ENCODE peak calls at places on chromosomes 6 and 20, in nine cellular contexts. G, N, A, X, V, R, Y, T and H are unnamed samples. For H3K36me3, the result is how much of the 10 kb centered on the place peaks cover.

GRCh38 chr6:144990768-144991167 is 705.6 kb downstream of the UTRN start:
- DNase-seq in X (no peak), G (no peak), N (no peak), R (no peak), V (no peak), Y (no peak), A (no peak), T (no peak), H (no peak)

GRCh38 chr6:112384511-112384910 is 37.4 kb downstream of the RFPL4B start:
- DNase-seq in V (no peak), T (peak), G (no peak), N (no peak), A (no peak), R (no peak), X (no peak), Y (no peak), H (no peak)

GRCh38 chr6:69880570-69880969 is 14.2 kb downstream of the COL19A1 start:
- DNase-seq in A (no peak), N (no peak), Y (no peak), T (no peak), G (no peak), R (no peak), V (no peak), X (no peak), H (no peak)

GRCh38 chr6:43113431-43114260 is 37.5 kb downstream of the PTK7 start:
- DNase-seq in G (no peak), X (no peak), Y (no peak), T (peak), N (peak), R (no peak), V (no peak), A (no peak), H (no peak)

GRCh38 chr20:32674362-32674789 is 635 bp upstream of the C20orf203 start:
- DNase-seq in A (no peak), G (peak), R (no peak), T (peak), N (peak), X (peak), Y (peak), V (peak), H (no peak)

GRCh38 chr6:111329882-111330633 is 153.0 kb downstream of the REV3L start:
- DNase-seq in T (no peak), N (no peak), V (no peak), G (no peak), Y (no peak), A (no peak), R (no peak), X (no peak), H (no peak)

GRCh38 chr6:1406306-1407058 is 17.1 kb downstream of the FOXF2 start:
- DNase-seq in N (no peak), T (peak), G (no peak), A (no peak), Y (no peak), X (no peak), R (no peak), V (no peak), H (no peak)

GRCh38 chr6:82681119-82681714 is 317.6 kb downstream of the TPBG start:
- DNase-seq in V (no peak), N (no peak), G (no peak), Y (no peak), A (no peak), T (no peak), R (no peak), X (no peak), H (no peak)

GRCh38 chr6:39062014-39062740 is 13.6 kb downstream of the GLP1R start:
- DNase-seq in Y (no peak), V (no peak), X (no peak), R (no peak), N (peak), G (no peak), T (no peak), A (no peak), H (no peak)

GRCh38 chr20:17959257-17959627 is 9.4 kb downstream of the SNX5 start:
- DNase-seq in R (no peak), N (no peak), Y (no peak), G (no peak), V (no peak), T (no peak), X (no peak), A (no peak), H (no peak)

GRCh38 chr20:45545754-45546453 is 1.3 kb downstream of the EPPIN start:
- DNase-seq in N (peak), X (no peak), R (no peak), A (no peak), T (peak), V (no peak), Y (peak), G (peak), H (no peak)

GRCh38 chr6:111086685-111087084 is 618 bp upstream of the SLC16A10 start:
- DNase-seq in Y (no peak), A (no peak), V (no peak), T (no peak), G (no peak), R (no peak), N (no peak), X (no peak), H (no peak)

GRCh38 chr6:36210157-36210556 is 13.6 kb downstream of the BRPF3 start:
- DNase-seq in X (no peak), R (no peak), V (no peak), G (no peak), N (no peak), T (no peak), A (no peak), Y (no peak), H (no peak)

GRCh38 chr6:13767121-13767794 is 47.1 kb downstream of the MCUR1 start:
- DNase-seq in R (no peak), G (no peak), N (peak), X (peak), V (peak), T (peak), A (peak), Y (peak), H (peak)

GRCh38 chr20:62186887-62187866 is 4.3 kb downstream of the MTG2 start:
- DNase-seq in A (no peak), G (no peak), Y (no peak), N (no peak), V (no peak), R (no peak), T (peak), X (no peak), H (no peak)

GRCh38 chr6:6007311-6008113 is 787 bp upstream of the NRN1 start:
- DNase-seq in Y (no peak), T (no peak), R (no peak), X (no peak), A (peak), V (no peak), G (no peak), N (peak), H (no peak)

GRCh38 chr6:128507337-128508310 is 12.8 kb downstream of the PTPRK start:
- DNase-seq in A (no peak), N (no peak), G (peak), T (peak), R (no peak), V (no peak), Y (no peak), X (no peak), H (no peak)

GRCh38 chr6:144434308-144434990 is 149.3 kb downstream of the UTRN start:
- DNase-seq in N (no peak), V (no peak), G (no peak), X (no peak), Y (peak), A (no peak), R (no peak), T (peak), H (no peak)

GRCh38 chr6:167396659-167397490 is 72.0 kb downstream of the TTLL2 start:
- DNase-seq in G (peak), R (no peak), T (no peak), A (no peak), V (no peak), N (no peak), X (no peak), Y (no peak), H (no peak)

GRCh38 chr20:47654370-47654769 is 130.9 kb downstream of the SULF2 start:
- DNase-seq in T (no peak), X (no peak), Y (no peak), R (no peak), N (no peak), A (no peak), G (no peak), V (no peak), H (no peak)

GRCh38 chr20:47652301-47652700 is 133.0 kb downstream of the SULF2 start:
- DNase-seq in G (no peak), Y (no peak), R (no peak), N (no peak), X (no peak), A (no peak), T (no peak), V (no peak), H (no peak)

GRCh38 chr20:47653892-47654291 is 131.4 kb downstream of the SULF2 start:
- DNase-seq in N (no peak), G (no peak), R (no peak), T (no peak), X (no peak), V (no peak), Y (no peak), A (no peak), H (no peak)

GRCh38 chr20:47655635-47656034 is 129.6 kb downstream of the SULF2 start:
- DNase-seq in V (no peak), G (no peak), R (no peak), N (no peak), T (no peak), A (no peak), Y (no peak), X (no peak), H (no peak)

GRCh38 chr20:47652794-47653193 is 132.5 kb downstream of the SULF2 start:
- DNase-seq in Y (no peak), N (no peak), G (no peak), V (no peak), T (no peak), R (no peak), A (no peak), X (no peak), H (no peak)
- H3K36me3 ChIP-seq in Y (under half), N (half or more), G (under half), V (half or more), T (half or more), R (half or more), A (under half), X (under half), H (half or more)

GRCh38 chr6:44307217-44307616 is 5.9 kb downstream of the AARS2 start:
- DNase-seq in X (no peak), A (no peak), N (no peak), G (no peak), R (no peak), T (no peak), V (no peak), Y (no peak), H (no peak)
- H3K36me3 ChIP-seq in X (under half), A (under half), N (under half), G (half or more), R (half or more), T (half or more), V (under half), Y (under half), H (under half)

DNA sequence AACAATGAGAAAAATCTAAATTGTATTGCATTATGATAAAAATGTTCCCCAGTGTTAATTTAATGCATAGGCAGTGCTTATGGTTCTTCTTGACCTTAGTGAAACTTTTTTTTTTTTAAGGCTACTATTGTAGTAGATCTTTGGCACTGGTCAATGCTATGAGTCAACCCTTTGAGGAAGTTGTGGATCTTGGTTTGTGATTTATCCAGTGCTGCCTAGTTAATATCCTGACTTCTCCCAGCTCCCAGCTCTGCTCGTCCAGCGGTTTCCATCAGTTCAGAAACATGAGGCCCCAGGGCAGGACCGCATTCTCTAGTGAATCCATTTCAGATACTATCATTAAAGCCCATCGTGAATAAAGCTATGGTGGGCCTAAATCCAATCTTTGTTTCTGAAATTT is 364.5 kb upstream of the JARID2 start:
- DNase-seq in Y (peak), R (no peak), X (no peak), T (peak), N (no peak), A (no peak), G (no peak), V (no peak), H (no peak)
- H3K36me3 ChIP-seq in Y (under half), R (under half), X (under half), T (under half), N (under half), A (under half), G (under half), V (under half), H (under half)

GRCh38 chr6:31053873-31054272 is 43.6 kb downstream of the MUC22 start:
- DNase-seq in R (no peak), V (no peak), T (no peak), N (no peak), X (no peak), A (no peak), Y (no peak), G (no peak), H (no peak)

GRCh38 chr6:31058128-31058894 is 48.0 kb downstream of the MUC22 start:
- DNase-seq in T (peak), R (no peak), G (peak), Y (peak), N (peak), A (no peak), X (no peak), V (no peak), H (no peak)

GRCh38 chr6:31055401-31055800 is 45.1 kb downstream of the MUC22 start:
- DNase-seq in V (no peak), N (no peak), Y (no peak), A (no peak), R (no peak), T (no peak), G (no peak), X (no peak), H (no peak)

GRCh38 chr6:31060162-31060561 is 49.9 kb downstream of the MUC22 start:
- DNase-seq in A (no peak), Y (no peak), R (no peak), X (no peak), G (no peak), V (no peak), N (no peak), T (no peak), H (no peak)

DNA sequence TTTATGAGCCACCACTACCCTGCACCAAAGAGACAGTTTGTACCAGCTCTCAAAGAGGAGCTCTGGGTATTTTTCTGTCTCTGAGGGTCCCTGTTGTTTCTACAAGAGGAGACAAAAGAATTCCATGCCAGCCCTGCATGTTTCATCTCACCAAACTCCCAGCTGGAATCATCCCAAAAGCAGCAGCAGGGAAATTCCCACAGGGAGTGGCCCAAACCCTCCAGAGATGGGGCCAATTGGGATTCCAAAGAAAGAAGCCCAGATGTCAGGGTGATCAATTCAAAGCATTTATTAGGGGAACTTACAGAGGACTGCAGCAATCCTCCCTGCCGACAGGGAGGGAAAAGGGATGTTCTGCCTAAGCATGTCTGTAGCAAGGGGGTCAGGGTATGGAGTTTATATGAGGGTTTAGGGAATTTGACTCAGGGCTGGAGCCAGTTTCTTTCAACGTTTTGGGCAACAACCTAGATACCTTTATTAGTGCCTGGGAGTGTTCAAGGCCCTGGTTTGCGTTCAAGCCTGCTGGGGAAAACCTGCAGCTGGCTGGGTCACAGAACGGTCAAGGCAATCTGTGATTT is 47.2 kb downstream of the MUC22 start:
- DNase-seq in T (peak), N (no peak), Y (no peak), G (no peak), X (no peak), V (no peak), R (no peak), A (no peak), H (no peak)
- H3K36me3 ChIP-seq in T (under half), N (under half), Y (under half), G (under half), X (under half), V (under half), R (under half), A (under half), H (under half)

GRCh38 chr6:109480993-109481480 is 2.0 kb downstream of the ZBTB24 start:
- DNase-seq in A (no peak), V (no peak), N (no peak), G (no peak), T (no peak), Y (no peak), X (no peak), R (no peak), H (no peak)

GRCh38 chr6:109478222-109478805 is 4.7 kb downstream of the ZBTB24 start:
- DNase-seq in R (no peak), T (no peak), Y (no peak), N (no peak), V (no peak), A (no peak), X (no peak), G (no peak), H (no peak)

GRCh38 chr6:109477184-109477583 is 5.8 kb downstream of the ZBTB24 start:
- DNase-seq in X (no peak), R (no peak), N (no peak), A (no peak), G (no peak), V (no peak), Y (no peak), T (no peak), H (no peak)

GRCh38 chr6:109477725-109478124 is 5.3 kb downstream of the ZBTB24 start:
- DNase-seq in R (no peak), T (no peak), G (peak), Y (no peak), N (no peak), V (no peak), A (no peak), X (no peak), H (no peak)

GRCh38 chr6:109478848-109479624 is 4.0 kb downstream of the ZBTB24 start:
- DNase-seq in V (no peak), X (no peak), A (no peak), Y (no peak), G (peak), T (peak), N (no peak), R (no peak), H (no peak)
- H3K36me3 ChIP-seq in V (under half), X (under half), A (under half), Y (under half), G (under half), T (under half), N (under half), R (half or more), H (under half)